ENCODE peak calls at places on chromosomes 7 and 10, in five cellular contexts. P is neuronal stem cell, G is H1, D is IMR-90, V is H9. X is an unnamed sample.

GRCh38 chr10:68353537-68353936 is 20.8 kb upstream of the PBLD start:
- DNase-seq in P (no peak), G (no peak), D (no peak), V (no peak), X (no peak)

GRCh38 chr7:79933144-79933543 is 201.5 kb upstream of the GNAI1 start:
- DNase-seq in P (no peak), G (no peak), D (peak; percentile 89), V (no peak), X (no peak)

GRCh38 chr7:74271742-74272141 is 17.5 kb upstream of the CLIP2 start:
- DNase-seq in P (no peak), G (no peak), D (no peak), V (no peak), X (peak; percentile 48)

GRCh38 chr10:66746711-66747110 is 179.1 kb upstream of the LRRTM3 start:
- DNase-seq in P (no peak), G (no peak), D (no peak), V (no peak), X (no peak)

GRCh38 chr7:23654508-23654907 is 25.5 kb upstream of the FAM221A start:
- DNase-seq in P (no peak), G (peak; percentile 79), D (peak; percentile 31), V (peak; percentile 65), X (no peak)

GRCh38 chr10:60389413-60390009 is at the start of gene ANK3:
- DNase-seq in P (no peak), G (no peak), D (no peak), V (no peak), X (no peak)

GRCh38 chr7:108415821-108416536 is 40.3 kb downstream of the NRCAM start:
- DNase-seq in P (no peak), G (no peak), D (no peak), V (no peak), X (peak; percentile 19)

GRCh38 chr10:26380815-26381214 is 57.3 kb upstream of the APBB1IP start:
- DNase-seq in P (no peak), G (no peak), D (no peak), V (no peak), X (no peak)

GRCh38 chr10:71856619-71857018 is 5.6 kb upstream of the PSAP start:
- DNase-seq in P (no peak), G (no peak), D (no peak), V (no peak), X (no peak)

GRCh38 chr10:71863203-71863602 is 12.2 kb upstream of the PSAP start:
- DNase-seq in P (no peak), G (no peak), D (peak; percentile 54), V (no peak), X (peak; percentile 36)

GRCh38 chr10:71857934-71858890 is 7.2 kb upstream of the PSAP start:
- DNase-seq in P (no peak), G (no peak), D (no peak), V (no peak), X (no peak)

GRCh38 chr10:71864861-71865473 is 13.9 kb upstream of the PSAP start:
- DNase-seq in P (no peak), G (no peak), D (peak; percentile 83), V (no peak), X (peak; percentile 76)

GRCh38 chr10:71860243-71861029 is 9.4 kb upstream of the PSAP start:
- DNase-seq in P (no peak), G (peak; percentile 56), D (peak; percentile 100), V (peak; percentile 93), X (peak; percentile 100)
- H2BK15ac ChIP-seq in P (peak overlapping the region; percentile 75), G (peak overlapping the region; percentile 84), D (peak overlapping the region; percentile 97), V (no peak overlapping the region), X (peak overlapping the region; percentile 60)

GRCh38 chr7:7970620-7971307 is 2.2 kb downstream of the GLCCI1 start:
- DNase-seq in P (peak; percentile 8), G (no peak), D (peak; percentile 33), V (no peak), X (peak; percentile 47)

GRCh38 chr7:7969306-7970112 is 913 bp downstream of the GLCCI1 start:
- DNase-seq in P (peak; percentile 54), G (peak; percentile 66), D (peak; percentile 40), V (peak; percentile 39), X (peak; percentile 66)

GRCh38 chr7:7970113-7970619 is 1.6 kb downstream of the GLCCI1 start:
- DNase-seq in P (peak; percentile 14), G (no peak), D (no peak), V (no peak), X (no peak)

GRCh38 chr7:7967909-7968543 is 570 bp upstream of the GLCCI1 start:
- DNase-seq in P (no peak), G (no peak), D (no peak), V (no peak), X (no peak)

GRCh38 chr7:7968544-7969305 is at the start of gene GLCCI1:
- DNase-seq in P (peak; percentile 95), G (peak; percentile 96), D (peak; percentile 95), V (peak; percentile 98), X (peak; percentile 98)
- H3K14ac ChIP-seq in P (peak within 1 kb of the TSS; percentile 94), G (no peak within 1 kb of the TSS), D (peak within 1 kb of the TSS; percentile 34), V (peak within 1 kb of the TSS; percentile 92), X (peak within 1 kb of the TSS; percentile 80)

DNA sequence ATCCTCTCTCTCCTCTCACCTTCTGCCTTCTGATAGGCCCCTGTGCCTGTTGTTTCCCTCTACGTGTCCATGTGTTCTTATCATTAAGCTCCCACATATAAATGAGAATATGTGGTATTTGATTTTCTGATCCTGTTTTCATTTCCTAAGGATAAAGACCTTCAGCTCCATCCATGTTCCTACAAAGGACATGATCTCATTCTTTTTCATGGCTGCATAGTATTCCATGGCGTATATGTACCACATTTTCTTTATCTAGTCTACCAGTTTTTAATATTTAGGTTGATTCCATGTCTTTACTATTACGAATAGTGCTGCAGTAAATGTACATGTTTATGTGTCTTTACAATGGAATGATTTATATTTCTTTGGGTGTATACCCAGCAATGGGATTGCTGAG is 4.6 kb downstream of the OR2A12 start:
- DNase-seq in P (no peak), G (no peak), D (no peak), V (no peak), X (no peak)
- H2BK5ac ChIP-seq in P (no peak overlapping the region), G (no peak overlapping the region), D (no peak overlapping the region), V (no peak overlapping the region), X (no peak overlapping the region)

DNA sequence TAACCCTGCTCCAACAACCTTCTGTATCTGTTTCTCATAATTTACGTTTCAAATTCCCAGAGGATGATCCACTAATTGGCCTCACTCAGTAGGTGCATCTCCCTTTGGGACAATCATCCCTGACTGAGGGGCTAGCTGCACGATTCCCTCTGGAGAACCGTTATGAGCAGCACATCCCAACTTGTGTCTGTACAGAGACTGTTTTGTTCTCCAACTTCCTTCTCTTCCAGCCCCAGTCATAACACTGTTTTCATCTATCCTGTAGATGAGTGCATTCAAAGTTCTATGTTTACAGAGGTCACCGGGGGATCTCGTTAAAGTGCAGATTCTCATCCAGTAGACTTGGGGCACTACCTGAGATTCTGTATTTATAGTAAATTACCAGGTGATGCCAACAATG is 187.2 kb downstream of the REEP3 start:
- DNase-seq in P (no peak), G (no peak), D (no peak), V (no peak), X (no peak)
- H2BK15ac ChIP-seq in P (no peak overlapping the region), G (no peak overlapping the region), D (peak overlapping the region; percentile 95), V (no peak overlapping the region), X (no peak overlapping the region)

GRCh38 chr10:97889461-97890265 is 40.0 kb downstream of the GOLGA7B start:
- DNase-seq in P (no peak), G (peak; percentile 59), D (peak; percentile 28), V (peak; percentile 84), X (peak; percentile 36)

GRCh38 chr10:97892506-97892905 is 42.9 kb downstream of the GOLGA7B start:
- DNase-seq in P (no peak), G (no peak), D (no peak), V (no peak), X (no peak)

GRCh38 chr10:97894092-97894491 is 44.4 kb downstream of the GOLGA7B start:
- DNase-seq in P (no peak), G (no peak), D (no peak), V (no peak), X (no peak)

GRCh38 chr10:97892961-97893360 is 43.3 kb downstream of the GOLGA7B start:
- DNase-seq in P (no peak), G (no peak), D (no peak), V (no peak), X (no peak)

DNA sequence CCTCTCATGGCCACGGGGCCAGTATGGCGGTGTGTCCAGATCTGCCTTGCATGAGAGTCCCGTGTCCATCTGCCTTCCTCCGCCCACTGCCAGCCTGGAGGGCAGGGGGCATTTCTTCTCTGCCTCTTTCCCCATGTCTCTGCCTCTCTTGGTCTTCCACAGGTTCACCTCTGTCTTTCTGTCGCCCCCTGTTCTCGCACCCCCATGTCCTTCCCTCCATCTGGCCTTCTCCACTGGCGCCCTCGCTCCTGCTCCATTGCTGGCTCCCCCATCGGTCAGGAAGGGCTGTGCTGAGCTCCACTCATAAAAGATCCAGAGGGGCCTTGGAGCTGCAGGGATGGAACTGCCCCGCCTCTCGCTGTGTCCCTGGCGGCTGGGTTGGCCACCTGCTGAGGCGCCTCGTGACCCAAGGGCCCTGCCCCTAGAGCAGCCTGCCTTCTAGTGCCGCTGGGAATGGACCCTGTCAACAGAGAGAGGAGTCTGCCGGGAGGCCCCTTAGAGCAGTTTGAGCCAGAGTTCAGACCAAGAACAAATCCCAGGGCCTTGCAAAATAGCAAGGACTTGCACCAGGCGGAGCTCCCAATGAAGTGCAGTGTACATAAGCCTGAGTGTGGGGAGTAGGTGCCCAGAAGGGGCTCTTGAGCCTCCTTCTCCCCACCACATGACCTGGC is 42.0 kb downstream of the GOLGA7B start:
- DNase-seq in P (no peak), G (no peak), D (no peak), V (no peak), X (no peak)
- H3K14ac ChIP-seq in P (no peak overlapping the region), G (no peak overlapping the region), D (no peak overlapping the region), V (peak overlapping the region; percentile 43), X (no peak overlapping the region)

GRCh38 chr7:130372813-130373212 is 7.5 kb upstream of the CPA1 start:
- DNase-seq in P (no peak), G (no peak), D (no peak), V (no peak), X (no peak)

GRCh38 chr7:130369110-130369711 is 11.1 kb upstream of the CPA1 start:
- DNase-seq in P (no peak), G (no peak), D (peak; percentile 75), V (no peak), X (peak; percentile 92)

GRCh38 chr7:130369831-130370230 is 10.5 kb upstream of the CPA1 start:
- DNase-seq in P (no peak), G (no peak), D (no peak), V (no peak), X (peak; percentile 67)

GRCh38 chr7:130372402-130372801 is 7.9 kb upstream of the CPA1 start:
- DNase-seq in P (no peak), G (no peak), D (no peak), V (no peak), X (no peak)

GRCh38 chr7:130371059-130371458 is 9.2 kb upstream of the CPA1 start:
- DNase-seq in P (no peak), G (no peak), D (peak; percentile 52), V (no peak), X (peak; percentile 56)
- H2BK5ac ChIP-seq in P (no peak overlapping the region), G (no peak overlapping the region), D (peak overlapping the region; percentile 83), V (no peak overlapping the region), X (peak overlapping the region; percentile 19)

GRCh38 chr7:88153378-88153777 is 66.5 kb downstream of the SRI start:
- DNase-seq in P (no peak), G (no peak), D (no peak), V (no peak), X (no peak)

GRCh38 chr7:88147341-88147740 is 72.5 kb downstream of the SRI start:
- DNase-seq in P (no peak), G (no peak), D (no peak), V (no peak), X (no peak)

GRCh38 chr7:88147949-88148348 is 71.9 kb downstream of the SRI start:
- DNase-seq in P (no peak), G (no peak), D (no peak), V (no peak), X (no peak)

GRCh38 chr7:88150018-88150417 is 69.8 kb downstream of the SRI start:
- DNase-seq in P (no peak), G (no peak), D (no peak), V (no peak), X (no peak)

GRCh38 chr7:88151119-88151790 is 68.6 kb downstream of the SRI start:
- DNase-seq in P (no peak), G (no peak), D (no peak), V (no peak), X (no peak)
- H2BK15ac ChIP-seq in P (no peak overlapping the region), G (no peak overlapping the region), D (no peak overlapping the region), V (no peak overlapping the region), X (no peak overlapping the region)